ENCODE peak calls at places on chromosomes 16 and 17, in five cellular contexts. One of them, this sample, is unnamed.

GRCh38 chr16:84183911-84184310 is 2.9 kb downstream of the TAF1C start:
- DNase-seq in WTC11: no peak
- DNase-seq in EH: no peak
- DNase-seq in hippocampal formation: no peak
- DNase-seq in activated CD8-positive, alpha-beta T cell treated with anti-CD3 and anti-CD28 coated beads, Interleukin-2, amount 10 ng/mL, durations not matched to agents 7 days and 5 days: no peak
- DNase-seq in this sample: no peak

GRCh38 chr17:17993852-17994251 is 21.2 kb downstream of the DRC3 start:
- DNase-seq in hippocampal formation: no peak
- DNase-seq in activated CD8-positive, alpha-beta T cell treated with anti-CD3 and anti-CD28 coated beads, Interleukin-2, amount 10 ng/mL, durations not matched to agents 7 days and 5 days: no peak
- DNase-seq in EH: no peak
- DNase-seq in WTC11: no peak
- DNase-seq in this sample: no peak

GRCh38 chr16:50933257-50933656 is 191.4 kb downstream of the CYLD start:
- DNase-seq in EH: no peak
- DNase-seq in hippocampal formation: no peak
- DNase-seq in WTC11: no peak
- DNase-seq in activated CD8-positive, alpha-beta T cell treated with anti-CD3 and anti-CD28 coated beads, Interleukin-2, amount 10 ng/mL, durations not matched to agents 7 days and 5 days: no peak
- DNase-seq in this sample: no peak

GRCh38 chr17:19238167-19238505 is 970 bp downstream of the EPN2 start:
- DNase-seq in EH: peak
- DNase-seq in hippocampal formation: no peak
- DNase-seq in activated CD8-positive, alpha-beta T cell treated with anti-CD3 and anti-CD28 coated beads, Interleukin-2, amount 10 ng/mL, durations not matched to agents 7 days and 5 days: no peak
- DNase-seq in WTC11: peak
- DNase-seq in this sample: peak

GRCh38 chr16:82033006-82033405 is 2.0 kb upstream of the HSD17B2 start:
- DNase-seq in EH: no peak
- DNase-seq in WTC11: no peak
- DNase-seq in hippocampal formation: no peak
- DNase-seq in activated CD8-positive, alpha-beta T cell treated with anti-CD3 and anti-CD28 coated beads, Interleukin-2, amount 10 ng/mL, durations not matched to agents 7 days and 5 days: no peak
- DNase-seq in this sample: no peak

GRCh38 chr17:76612977-76613851 is 27.6 kb upstream of the ST6GALNAC2 start:
- DNase-seq in activated CD8-positive, alpha-beta T cell treated with anti-CD3 and anti-CD28 coated beads, Interleukin-2, amount 10 ng/mL, durations not matched to agents 7 days and 5 days: no peak
- DNase-seq in WTC11: peak
- DNase-seq in hippocampal formation: no peak
- DNase-seq in EH: peak
- DNase-seq in this sample: no peak

GRCh38 chr16:11342021-11342855 is 3.0 kb upstream of the RMI2 start:
- DNase-seq in EH: no peak
- DNase-seq in hippocampal formation: no peak
- DNase-seq in WTC11: no peak
- DNase-seq in activated CD8-positive, alpha-beta T cell treated with anti-CD3 and anti-CD28 coated beads, Interleukin-2, amount 10 ng/mL, durations not matched to agents 7 days and 5 days: no peak
- DNase-seq in this sample: no peak

GRCh38 chr17:54505404-54505803 is 395.2 kb upstream of the TOM1L1 start:
- DNase-seq in WTC11: no peak
- DNase-seq in EH: no peak
- DNase-seq in hippocampal formation: no peak
- DNase-seq in activated CD8-positive, alpha-beta T cell treated with anti-CD3 and anti-CD28 coated beads, Interleukin-2, amount 10 ng/mL, durations not matched to agents 7 days and 5 days: no peak
- DNase-seq in this sample: no peak

GRCh38 chr16:86324320-86324719 is 186.0 kb upstream of the FOXF1 start:
- DNase-seq in EH: no peak
- DNase-seq in activated CD8-positive, alpha-beta T cell treated with anti-CD3 and anti-CD28 coated beads, Interleukin-2, amount 10 ng/mL, durations not matched to agents 7 days and 5 days: no peak
- DNase-seq in hippocampal formation: no peak
- DNase-seq in WTC11: no peak
- DNase-seq in this sample: no peak